ENCODE peak calls at places on chromosome 13, in five cellular contexts. D is pancreas, U is psoas muscle, V is lower lobe of right lung, G is transverse colon. Z is an unnamed sample.

GRCh38 chr13:32645854-32646253 is 59.6 kb downstream of the PDS5B start:
- DNase-seq in U (no peak), V (no peak), G (no peak), D (no peak), Z (no peak)

GRCh38 chr13:80477641-80478443 is 136.9 kb upstream of the SPRY2 start:
- DNase-seq in U (no peak), V (no peak), D (no peak), G (no peak), Z (no peak)

GRCh38 chr13:111115051-111115840 is at the start of gene ARHGEF7:
- DNase-seq in U (peak; percentile 66), D (no peak), G (no peak), V (no peak), Z (no peak)

GRCh38 chr13:87889241-87889640 is 218.1 kb downstream of the SLITRK5 start:
- DNase-seq in U (no peak), G (no peak), V (no peak), D (no peak), Z (no peak)

GRCh38 chr13:113665582-113666323 is 1.3 kb upstream of the GRK1 start:
- DNase-seq in G (peak; percentile 5), V (peak; percentile 29), D (no peak), U (peak; percentile 41), Z (peak; percentile 25)

GRCh38 chr13:110055089-110055488 is 251.9 kb downstream of the COL4A1 start:
- DNase-seq in G (no peak), V (no peak), D (no peak), U (no peak), Z (no peak)

GRCh38 chr13:27406178-27406939 is 18.1 kb upstream of the GTF3A start:
- DNase-seq in G (no peak), D (no peak), U (no peak), V (no peak), Z (peak; percentile 47)

GRCh38 chr13:48151766-48152165 is 56.9 kb upstream of the MED4 start:
- DNase-seq in G (no peak), V (no peak), U (no peak), D (no peak), Z (no peak)

GRCh38 chr13:65155861-65156260 is 2074.3 kb downstream of the PCDH9 start:
- DNase-seq in U (no peak), V (no peak), D (no peak), G (no peak), Z (no peak)

GRCh38 chr13:112928020-112928931 is 40.7 kb upstream of the MCF2L start:
- DNase-seq in G (no peak), V (no peak), D (no peak), U (no peak), Z (no peak)

GRCh38 chr13:113862766-113863510 is 938 bp downstream of the GAS6 start:
- DNase-seq in V (peak; percentile 68), U (peak; percentile 70), G (peak; percentile 76), D (peak; percentile 56), Z (peak; percentile 72)

GRCh38 chr13:80630685-80631121 is 289.8 kb upstream of the SPRY2 start:
- DNase-seq in D (no peak), G (no peak), V (no peak), U (no peak), Z (no peak)

GRCh38 chr13:74322562-74322961 is 188.4 kb upstream of the KLF12 start:
- DNase-seq in U (no peak), G (no peak), V (no peak), D (no peak), Z (no peak)

GRCh38 chr13:34019870-34020269 is 201.9 kb downstream of the RFC3 start:
- DNase-seq in D (no peak), V (no peak), U (no peak), G (no peak), Z (peak; percentile 47)

GRCh38 chr13:29516880-29517279 is 78.6 kb downstream of the SLC7A1 start:
- DNase-seq in V (no peak), U (no peak), G (no peak), D (no peak), Z (no peak)

GRCh38 chr13:100811431-100811830 is 136.8 kb upstream of the TMTC4 start:
- DNase-seq in U (no peak), D (no peak), G (no peak), V (no peak), Z (no peak)

GRCh38 chr13:20704459-20705069 is 1.1 kb downstream of the IL17D start:
- DNase-seq in D (no peak), U (no peak), G (no peak), V (no peak), Z (no peak)

GRCh38 chr13:45167611-45168554 is 33.0 kb downstream of the KCTD4 start:
- DNase-seq in V (peak; percentile 59), U (no peak), D (peak; percentile 54), G (peak; percentile 77), Z (peak; percentile 65)

GRCh38 chr13:40660270-40660669 is 6.2 kb downstream of the FOXO1 start:
- DNase-seq in G (no peak), U (no peak), D (no peak), V (no peak), Z (no peak)
- H3K4me1 ChIP-seq in G (peaks cover 38% of the 10 kb centered on the region), U (peaks cover 62% of the 10 kb centered on the region), D (peaks cover 29% of the 10 kb centered on the region), V (peaks cover 70% of the 10 kb centered on the region), Z (peaks cover 22% of the 10 kb centered on the region)

GRCh38 chr13:39047560-39047959 is 9.3 kb downstream of the NHLRC3 start:
- DNase-seq in G (no peak), V (no peak), U (no peak), D (no peak), Z (no peak)
- TF ChIP-seq CTCF in G (no peak), V (no peak), U (no peak), D (no peak), Z (no peak)

DNA sequence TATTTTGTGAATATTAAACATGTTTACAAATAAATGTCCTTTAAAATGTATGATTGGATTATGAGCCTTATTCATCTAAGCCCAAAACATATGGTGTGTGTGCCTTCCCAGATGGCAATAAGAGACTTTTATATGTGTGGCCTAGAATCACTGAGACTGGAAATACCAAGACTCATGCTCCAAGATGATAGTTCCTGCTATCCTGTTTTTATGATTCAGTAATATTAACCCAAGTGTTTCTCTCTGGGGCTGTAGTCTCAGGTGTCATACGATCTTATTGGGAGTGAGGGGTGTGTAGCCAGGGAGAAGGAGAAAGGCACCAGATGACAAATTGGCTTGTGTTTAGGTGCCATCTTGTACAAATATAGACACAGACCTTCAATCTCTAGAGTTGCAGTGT is 86.8 kb downstream of the TNFRSF19 start:
- DNase-seq in U (no peak), D (no peak), G (no peak), V (no peak), Z (no peak)
- H3K4me1 ChIP-seq in U (no peaks in the 10 kb centered on the region), D (peaks cover 8% of the 10 kb centered on the region), G (no peaks in the 10 kb centered on the region), V (peaks cover 31% of the 10 kb centered on the region), Z (no peaks in the 10 kb centered on the region)

GRCh38 chr13:103510007-103510406 is 443.8 kb upstream of the SLC10A2 start:
- DNase-seq in G (no peak), U (peak; percentile 19), V (no peak), D (no peak), Z (no peak)
- TF ChIP-seq CTCF in G (no peak), U (no peak), V (no peak), D (no peak), Z (no peak)

GRCh38 chr13:98539655-98540054 is 37.3 kb downstream of the STK24 start:
- DNase-seq in U (no peak), V (no peak), D (no peak), G (no peak), Z (no peak)
- H3K4me1 ChIP-seq in U (peaks cover 68% of the 10 kb centered on the region), V (peaks cover 90% of the 10 kb centered on the region), D (peaks cover 21% of the 10 kb centered on the region), G (peaks cover 47% of the 10 kb centered on the region), Z (peaks cover 67% of the 10 kb centered on the region)

GRCh38 chr13:52809310-52809769 is 39.1 kb downstream of the PCDH8 start:
- DNase-seq in G (peak; percentile 61), U (no peak), V (peak; percentile 68), D (peak; percentile 50), Z (peak; percentile 57)
- TF ChIP-seq CTCF in G (peak; percentile 45), U (peak; percentile 38), V (peak; percentile 52), D (peak; percentile 12), Z (peak; percentile 27)

GRCh38 chr13:106560791-106561190 is 7.1 kb downstream of the ARGLU1 start:
- DNase-seq in V (no peak), D (no peak), G (no peak), U (no peak), Z (no peak)

GRCh38 chr13:106558527-106558926 is 9.4 kb downstream of the ARGLU1 start:
- DNase-seq in V (no peak), D (no peak), G (no peak), U (no peak), Z (no peak)

GRCh38 chr13:106561551-106562170 is 6.3 kb downstream of the ARGLU1 start:
- DNase-seq in U (no peak), V (no peak), D (no peak), G (no peak), Z (no peak)

GRCh38 chr13:106565127-106565775 is 2.7 kb downstream of the ARGLU1 start:
- DNase-seq in U (no peak), D (no peak), G (no peak), V (no peak), Z (no peak)

DNA sequence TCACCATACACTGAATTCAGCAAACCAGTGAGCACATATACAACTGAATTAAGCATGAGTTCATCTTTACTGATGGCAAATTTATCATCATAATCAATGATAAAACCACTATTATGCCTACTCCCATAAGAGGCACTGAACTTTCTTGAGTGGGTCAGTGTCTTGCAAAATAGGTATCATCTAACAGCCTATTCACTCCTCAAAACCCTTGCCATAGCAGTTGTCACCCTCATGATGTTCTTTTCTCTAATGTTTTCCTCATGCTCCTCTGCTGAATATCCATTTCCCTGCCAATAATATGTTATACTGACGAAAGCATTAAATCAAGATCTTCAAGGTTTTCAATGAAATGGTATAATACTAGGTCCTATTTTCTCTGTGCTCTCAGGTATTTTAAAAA is 5.6 kb downstream of the ARGLU1 start:
- DNase-seq in U (no peak), D (no peak), G (no peak), V (no peak), Z (no peak)
- H3K4me1 ChIP-seq in U (peaks cover 66% of the 10 kb centered on the region), D (peaks cover 12% of the 10 kb centered on the region), G (peaks cover 38% of the 10 kb centered on the region), V (peaks cover 77% of the 10 kb centered on the region), Z (peaks cover 49% of the 10 kb centered on the region)

GRCh38 chr13:31431722-31432137 is 232.0 kb downstream of the B3GLCT start:
- DNase-seq in V (peak; percentile 46), D (no peak), G (peak; percentile 52), U (peak; percentile 62), Z (peak; percentile 35)
- TF ChIP-seq CTCF in V (peak; percentile 87), D (peak; percentile 86), G (peak; percentile 44), U (peak; percentile 78), Z (peak; percentile 83)